ENCODE peak calls at places on chromosomes 5 and 9, in eight cellular contexts. J, X, Z, Y, V, R, N and W are unnamed samples.

GRCh38 chr5:168974081-168974480 is 326.9 kb downstream of the SLIT3 start:
- DNase-seq in J (no peak), X (no peak), Z (no peak), Y (no peak), V (no peak), R (no peak), N (no peak), W (no peak)

GRCh38 chr9:93673271-93673843 is 97.0 kb downstream of the PHF2 start:
- DNase-seq in J (peak), X (no peak), Z (peak), Y (no peak), V (no peak), R (no peak), N (peak), W (no peak)

GRCh38 chr5:7773178-7773577 is 77.8 kb downstream of the CFAP90 start:
- DNase-seq in J (no peak), X (no peak), Z (no peak), Y (no peak), V (no peak), R (no peak), N (no peak), W (no peak)

GRCh38 chr9:79489241-79490000 is 82.3 kb upstream of the TLE4 start:
- DNase-seq in J (no peak), X (no peak), Z (no peak), Y (no peak), V (peak), R (no peak), N (no peak), W (no peak)

GRCh38 chr5:33725846-33726245 is 165.9 kb downstream of the ADAMTS12 start:
- DNase-seq in J (no peak), X (no peak), Z (no peak), Y (no peak), V (no peak), R (no peak), N (no peak), W (no peak)

GRCh38 chr9:341634-342421 is 127.2 kb downstream of the DOCK8 start:
- DNase-seq in J (no peak), X (no peak), Z (no peak), Y (no peak), V (no peak), R (no peak), N (no peak), W (no peak)

GRCh38 chr5:68382640-68383039 is 167.1 kb downstream of the PIK3R1 start:
- DNase-seq in J (no peak), X (no peak), Z (no peak), Y (no peak), V (no peak), R (no peak), N (no peak), W (no peak)

GRCh38 chr5:131854134-131854533 is 57.3 kb upstream of the FNIP1 start:
- DNase-seq in J (no peak), X (no peak), Z (no peak), Y (no peak), V (no peak), R (no peak), N (no peak), W (no peak)

GRCh38 chr5:170104710-170105109 is 987 bp upstream of the FOXI1 start:
- DNase-seq in J (no peak), X (no peak), Z (no peak), Y (no peak), V (no peak), R (no peak), N (no peak), W (no peak)

GRCh38 chr5:126736141-126736540 is 40.8 kb upstream of the LMNB1 start:
- DNase-seq in J (no peak), X (no peak), Z (no peak), Y (no peak), V (no peak), R (no peak), N (no peak), W (no peak)

GRCh38 chr5:133032852-133033742 is 6.7 kb upstream of the ZCCHC10 start:
- DNase-seq in J (no peak), X (no peak), Z (no peak), Y (no peak), V (no peak), R (no peak), N (no peak), W (peak)

GRCh38 chr5:72234265-72234700 is 85.8 kb downstream of the MRPS27 start:
- DNase-seq in J (no peak), X (no peak), Z (peak), Y (no peak), V (no peak), R (peak), N (no peak), W (peak)

GRCh38 chr9:91771027-91771426 is 179.0 kb downstream of the ROR2 start:
- DNase-seq in J (peak), X (no peak), Z (no peak), Y (no peak), V (no peak), R (no peak), N (no peak), W (no peak)

GRCh38 chr5:40410939-40411635 is 268.6 kb upstream of the PTGER4 start:
- DNase-seq in J (no peak), X (no peak), Z (no peak), Y (no peak), V (no peak), R (no peak), N (peak), W (no peak)

GRCh38 chr5:113029614-113030013 is 53.0 kb downstream of the DCP2 start:
- DNase-seq in J (no peak), X (no peak), Z (no peak), Y (no peak), V (no peak), R (no peak), N (no peak), W (no peak)

GRCh38 chr5:56833325-56833724 is 18.0 kb downstream of the MAP3K1 start:
- DNase-seq in J (no peak), X (no peak), Z (no peak), Y (no peak), V (no peak), R (no peak), N (no peak), W (no peak)

GRCh38 chr5:110702704-110703103 is 23.8 kb downstream of the TMEM232 start:
- DNase-seq in J (no peak), X (no peak), Z (no peak), Y (no peak), V (no peak), R (no peak), N (no peak), W (no peak)

GRCh38 chr9:72960446-72960845 is 7.6 kb upstream of the ALDH1A1 start:
- DNase-seq in J (no peak), X (no peak), Z (no peak), Y (no peak), V (no peak), R (no peak), N (no peak), W (no peak)

GRCh38 chr5:178454821-178455479 is 135.2 kb downstream of the COL23A1 start:
- DNase-seq in J (no peak), X (no peak), Z (no peak), Y (no peak), V (no peak), R (no peak), N (no peak), W (no peak)

GRCh38 chr5:6772886-6773285 is 59.7 kb downstream of the TENT4A start:
- DNase-seq in J (no peak), X (no peak), Z (no peak), Y (peak), V (peak), R (no peak), N (no peak), W (no peak)

GRCh38 chr5:76099286-76099702 is 16.1 kb downstream of the SV2C start:
- DNase-seq in J (no peak), X (no peak), Z (no peak), Y (no peak), V (no peak), R (no peak), N (no peak), W (no peak)

GRCh38 chr5:151730381-151730780 is 28.1 kb downstream of the ATOX1 start:
- DNase-seq in J (no peak), X (no peak), Z (no peak), Y (no peak), V (no peak), R (no peak), N (no peak), W (no peak)

GRCh38 chr5:11239261-11239660 is 478.2 kb upstream of the DAP start:
- DNase-seq in J (no peak), X (no peak), Z (no peak), Y (no peak), V (no peak), R (no peak), N (no peak), W (no peak)

GRCh38 chr5:21087766-21088165 is 1099.8 kb upstream of the CDH18 start:
- DNase-seq in J (no peak), X (no peak), Z (no peak), Y (no peak), V (no peak), R (no peak), N (no peak), W (no peak)

GRCh38 chr5:137096149-137097103 is 402.7 kb downstream of the SPOCK1 start:
- DNase-seq in J (no peak), X (no peak), Z (no peak), Y (no peak), V (no peak), R (no peak), N (no peak), W (no peak)

GRCh38 chr9:120324996-120325642 is 254.8 kb downstream of the CDK5RAP2 start:
- DNase-seq in J (no peak), X (no peak), Z (no peak), Y (peak), V (no peak), R (no peak), N (no peak), W (no peak)

GRCh38 chr5:113266913-113267227 is 167.9 kb downstream of the TSSK1B start:
- DNase-seq in J (no peak), X (no peak), Z (no peak), Y (no peak), V (no peak), R (no peak), N (no peak), W (no peak)